ENCODE peak calls at places on chromosomes 3 and 15, in five cellular contexts. X is ovary, C is stomach, G is upper lobe of right lung, I is fibroblast of lung. Z is an unnamed sample.

GRCh38 chr3:42214064-42214463 is 51.9 kb downstream of the CCK start:
- DNase-seq in X (no peak), C (no peak), G (no peak), I (no peak), Z (no peak)

GRCh38 chr3:63067999-63068645 is 192.9 kb upstream of the CADPS start:
- DNase-seq in X (no peak), C (no peak), G (no peak), I (peak; percentile 56), Z (no peak)

GRCh38 chr3:20583648-20584047 is 397.6 kb upstream of the SGO1 start:
- DNase-seq in X (no peak), C (no peak), G (no peak), I (no peak), Z (no peak)

GRCh38 chr15:62291262-62291661 is 126.2 kb upstream of the C2CD4B start:
- DNase-seq in X (no peak), C (no peak), G (no peak), I (no peak), Z (no peak)

GRCh38 chr3:126983653-126984390 is 907 bp downstream of the PLXNA1 start:
- DNase-seq in X (peak; percentile 65), C (no peak), G (peak; percentile 74), I (peak; percentile 43), Z (no peak)

GRCh38 chr3:150721285-150722130 is 17.8 kb upstream of the ERICH6 start:
- DNase-seq in X (no peak), C (no peak), G (no peak), I (peak; percentile 79), Z (no peak)

GRCh38 chr3:165805834-165806561 is 31.2 kb downstream of the BCHE start:
- DNase-seq in X (no peak), C (no peak), G (no peak), I (peak; percentile 46), Z (no peak)

GRCh38 chr15:40330368-40330836 is 6.9 kb downstream of the INAFM2 start:
- DNase-seq in X (peak; percentile 72), C (no peak), G (peak; percentile 89), I (peak; percentile 90), Z (no peak)

GRCh38 chr15:80275946-80276345 is 23.9 kb upstream of the CTXND1 start:
- DNase-seq in X (no peak), C (no peak), G (no peak), I (peak; percentile 33), Z (no peak)

GRCh38 chr3:40258064-40258463 is 51.4 kb upstream of the EIF1B start:
- DNase-seq in X (no peak), C (no peak), G (no peak), I (no peak), Z (no peak)

GRCh38 chr3:153547984-153548383 is 386.0 kb downstream of the RAP2B start:
- DNase-seq in X (no peak), C (no peak), G (no peak), I (no peak), Z (no peak)

GRCh38 chr3:65030847-65031463 is 343.2 kb upstream of the ADAMTS9 start:
- DNase-seq in X (no peak), C (no peak), G (no peak), I (peak; percentile 84), Z (no peak)

GRCh38 chr3:194871864-194872668 is 186.4 kb downstream of the FAM43A start:
- DNase-seq in X (no peak), C (no peak), G (no peak), I (peak; percentile 61), Z (peak; percentile 14)

GRCh38 chr15:45146405-45146804 is 16.6 kb downstream of the DUOX1 start:
- DNase-seq in X (no peak), C (no peak), G (peak; percentile 38), I (no peak), Z (no peak)
- H3K27ac ChIP-seq in X (no peak overlapping the region), C (peak overlapping the region; percentile 4), G (no peak overlapping the region), I (no peak overlapping the region), Z (no peak overlapping the region)

GRCh38 chr15:69088300-69088965 is 72.0 kb upstream of the GLCE start:
- DNase-seq in X (no peak), C (no peak), G (no peak), I (no peak), Z (no peak)

GRCh38 chr15:69084404-69085030 is 70.0 kb downstream of the NOX5 start:
- DNase-seq in X (no peak), C (no peak), G (no peak), I (no peak), Z (no peak)

GRCh38 chr15:69085325-69086081 is 71.0 kb downstream of the NOX5 start:
- DNase-seq in X (no peak), C (no peak), G (no peak), I (no peak), Z (no peak)

GRCh38 chr15:69087581-69087980 is 72.9 kb upstream of the GLCE start:
- DNase-seq in X (no peak), C (no peak), G (no peak), I (no peak), Z (no peak)

DNA sequence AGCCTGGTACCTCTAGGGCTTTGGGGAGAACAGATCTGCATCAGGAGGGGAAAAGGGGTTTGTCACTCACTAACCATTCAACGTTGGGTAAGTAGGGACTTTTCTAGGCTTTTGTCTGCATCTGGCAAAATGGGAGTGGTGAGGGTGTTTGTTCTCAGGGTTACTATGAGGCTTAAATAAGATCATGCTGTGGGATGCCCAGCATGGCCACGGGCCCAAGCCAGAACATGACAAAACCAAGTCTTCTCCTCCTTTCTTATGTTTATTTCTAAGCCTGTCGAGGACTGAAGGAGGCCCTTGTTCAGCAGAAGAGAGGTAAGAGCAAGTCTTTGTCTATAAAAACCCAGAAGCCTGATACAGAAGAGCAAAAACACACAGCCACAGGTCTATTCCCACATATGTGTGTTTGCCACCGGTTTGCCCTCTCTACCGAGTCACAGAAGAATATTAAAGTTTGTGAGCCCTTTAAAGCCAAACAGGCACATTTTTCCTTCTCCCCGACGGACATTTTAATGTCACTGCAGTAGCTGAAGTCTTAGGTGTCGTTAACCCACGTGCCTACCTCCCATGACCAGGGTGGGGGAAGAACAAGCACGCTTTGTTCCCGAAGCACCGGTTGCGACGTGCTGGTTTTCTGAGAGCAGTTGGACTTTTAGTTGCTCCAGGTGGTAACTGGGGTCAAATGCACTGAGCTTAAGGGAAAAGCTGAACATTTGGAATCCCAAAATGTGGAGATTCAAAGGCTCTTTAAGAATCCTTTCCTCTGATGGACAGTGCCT is 72.1 kb downstream of the NOX5 start:
- DNase-seq in X (no peak), C (no peak), G (no peak), I (no peak), Z (no peak)
- H3K27ac ChIP-seq in X (no peak overlapping the region), C (no peak overlapping the region), G (no peak overlapping the region), I (no peak overlapping the region), Z (no peak overlapping the region)

GRCh38 chr3:12817341-12817705 is 20.8 kb downstream of the CAND2 start:
- DNase-seq in X (no peak), C (no peak), G (no peak), I (no peak), Z (no peak)

GRCh38 chr3:12816521-12817340 is 20.3 kb downstream of the CAND2 start:
- DNase-seq in X (no peak), C (no peak), G (no peak), I (no peak), Z (no peak)

GRCh38 chr3:12815719-12816118 is 19.2 kb downstream of the CAND2 start:
- DNase-seq in X (no peak), C (no peak), G (no peak), I (no peak), Z (no peak)

GRCh38 chr3:12818773-12819172 is 22.3 kb downstream of the CAND2 start:
- DNase-seq in X (no peak), C (no peak), G (no peak), I (no peak), Z (no peak)

DNA sequence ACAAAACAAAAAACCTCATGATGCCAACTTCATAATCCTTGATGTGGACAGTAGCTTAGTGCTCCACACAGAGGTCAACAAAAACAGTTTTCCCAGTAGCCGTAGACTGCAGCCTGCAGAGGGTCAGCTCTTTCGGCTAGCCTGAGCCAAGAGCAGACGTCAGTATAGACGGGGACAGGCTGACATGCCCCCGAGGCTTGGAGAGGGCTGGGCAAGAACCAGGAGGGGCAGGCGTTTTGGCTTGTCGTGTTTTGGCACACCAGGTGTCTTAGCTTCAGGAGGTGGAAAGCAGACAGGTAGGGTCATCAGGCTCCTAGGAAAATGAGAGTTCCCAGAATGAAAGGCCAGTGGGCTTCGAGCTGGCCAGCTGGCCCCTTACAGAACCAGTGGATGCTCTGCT is 21.8 kb downstream of the CAND2 start:
- DNase-seq in X (no peak), C (no peak), G (no peak), I (no peak), Z (no peak)
- H3K27ac ChIP-seq in X (no peak overlapping the region), C (no peak overlapping the region), G (no peak overlapping the region), I (no peak overlapping the region), Z (no peak overlapping the region)

GRCh38 chr15:89195836-89196235 is 25.5 kb downstream of the RLBP1 start:
- DNase-seq in X (no peak), C (no peak), G (no peak), I (no peak), Z (no peak)
- H3K27ac ChIP-seq in X (no peak overlapping the region), C (no peak overlapping the region), G (no peak overlapping the region), I (no peak overlapping the region), Z (peak overlapping the region; percentile 55)

Z was measured in substantia nigra.